ENCODE peak calls at places on chromosomes 5 and 9, in four cellular contexts. M, T, R and F are unnamed samples.

GRCh38 chr9:33263131-33263935 is 1.2 kb downstream of the BAG1 start:
- DNase-seq in R (no peak), M (peak), T (peak), F (no peak)

GRCh38 chr9:95715911-95716435 is 159.5 kb upstream of the ERCC6L2 start:
- DNase-seq in M (no peak), T (no peak), R (no peak), F (no peak)

GRCh38 chr9:19689324-19690087 is 99.3 kb downstream of the SLC24A2 start:
- DNase-seq in T (peak), R (no peak), M (no peak), F (no peak)

GRCh38 chr9:89482056-89482784 is 15.7 kb downstream of the SEMA4D start:
- DNase-seq in R (no peak), T (no peak), M (no peak), F (no peak)

GRCh38 chr5:129664336-129664937 is 83.5 kb upstream of the MINAR2 start:
- DNase-seq in R (peak), T (peak), M (peak), F (peak)

GRCh38 chr5:174371600-174372094 is 326.1 kb downstream of the NSG2 start:
- DNase-seq in M (no peak), T (no peak), R (peak), F (no peak)

GRCh38 chr5:10666531-10667305 is 94.3 kb downstream of the DAP start:
- DNase-seq in T (no peak), R (no peak), M (no peak), F (no peak)

GRCh38 chr5:2669259-2669658 is 82.2 kb downstream of the IRX2 start:
- DNase-seq in M (no peak), T (no peak), R (no peak), F (no peak)

GRCh38 chr9:129143461-129143927 is 32.3 kb downstream of the PTPA start:
- DNase-seq in R (no peak), T (peak), M (peak), F (no peak)

GRCh38 chr9:136943291-136944093 is 1.0 kb downstream of the FBXW5 start:
- DNase-seq in R (no peak), M (peak), T (peak), F (no peak)

GRCh38 chr5:78757269-78758053 is 108.9 kb upstream of the LHFPL2 start:
- DNase-seq in T (peak), M (no peak), R (peak), F (no peak)

GRCh38 chr9:126453156-126453963 is 126.7 kb downstream of the MVB12B start:
- DNase-seq in M (no peak), T (no peak), R (no peak), F (no peak)

GRCh38 chr5:89213584-89213983 is 330.6 kb upstream of the MEF2C start:
- DNase-seq in M (no peak), R (no peak), T (peak), F (peak)

GRCh38 chr5:305459-305858 is 16.1 kb upstream of the AHRR start:
- DNase-seq in M (no peak), T (no peak), R (no peak), F (peak)

GRCh38 chr9:137575382-137575724 is 3.4 kb downstream of the DPH7 start:
- DNase-seq in M (peak), T (no peak), R (no peak), F (no peak)

GRCh38 chr5:87121315-87122170 is 146.1 kb upstream of the RASA1 start:
- DNase-seq in R (peak), T (peak), M (peak), F (no peak)

GRCh38 chr5:147190236-147190815 is 44.5 kb upstream of the STK32A start:
- DNase-seq in R (no peak), M (no peak), T (peak), F (no peak)

GRCh38 chr9:97364769-97365490 is 47.0 kb upstream of the TDRD7 start:
- DNase-seq in R (no peak), M (no peak), T (no peak), F (peak)

GRCh38 chr9:95425910-95426551 is 90.7 kb downstream of the PTCH1 start:
- DNase-seq in R (peak), M (peak), T (no peak), F (peak)

GRCh38 chr5:166909040-166909439 is 1382.4 kb upstream of the WWC1 start:
- DNase-seq in T (peak), R (peak), M (no peak), F (peak)

GRCh38 chr5:10779592-10779991 is 18.6 kb upstream of the DAP start:
- DNase-seq in R (no peak), M (no peak), T (no peak), F (no peak)

GRCh38 chr9:114790521-114790920 is 15.3 kb downstream of the TNFSF15 start:
- DNase-seq in T (no peak), M (no peak), R (no peak), F (no peak)

GRCh38 chr9:136093331-136093986 is 1.6 kb downstream of the NACC2 start:
- DNase-seq in R (peak), T (no peak), M (no peak), F (peak)

GRCh38 chr9:79325501-79325900 is 246.3 kb upstream of the TLE4 start:
- DNase-seq in T (no peak), R (no peak), M (no peak), F (no peak)

GRCh38 chr5:123545506-123545905 is 33.5 kb downstream of the CSNK1G3 start:
- DNase-seq in M (peak), R (peak), T (peak), F (peak)

GRCh38 chr9:109037946-109038345 is 24.6 kb upstream of the CTNNAL1 start:
- DNase-seq in T (no peak), M (no peak), R (no peak), F (no peak)

GRCh38 chr5:37247036-37247435 is 2.1 kb downstream of the CPLANE1 start:
- DNase-seq in T (no peak), R (no peak), M (no peak), F (no peak)

GRCh38 chr5:37249820-37250175 is 622 bp upstream of the CPLANE1 start:
- DNase-seq in R (no peak), M (no peak), T (no peak), F (no peak)

GRCh38 chr5:37248387-37248969 is 698 bp downstream of the CPLANE1 start:
- DNase-seq in R (peak), M (no peak), T (peak), F (peak)

GRCh38 chr5:37247496-37247895 is 1.7 kb downstream of the CPLANE1 start:
- DNase-seq in M (no peak), R (no peak), T (no peak), F (no peak)

GRCh38 chr5:37248970-37249819 is at the start of gene CPLANE1:
- DNase-seq in M (no peak), T (peak), R (peak), F (peak)
- TF ChIP-seq CTCF in M (no peak), T (peak), R (no peak), F (no peak)

DNA sequence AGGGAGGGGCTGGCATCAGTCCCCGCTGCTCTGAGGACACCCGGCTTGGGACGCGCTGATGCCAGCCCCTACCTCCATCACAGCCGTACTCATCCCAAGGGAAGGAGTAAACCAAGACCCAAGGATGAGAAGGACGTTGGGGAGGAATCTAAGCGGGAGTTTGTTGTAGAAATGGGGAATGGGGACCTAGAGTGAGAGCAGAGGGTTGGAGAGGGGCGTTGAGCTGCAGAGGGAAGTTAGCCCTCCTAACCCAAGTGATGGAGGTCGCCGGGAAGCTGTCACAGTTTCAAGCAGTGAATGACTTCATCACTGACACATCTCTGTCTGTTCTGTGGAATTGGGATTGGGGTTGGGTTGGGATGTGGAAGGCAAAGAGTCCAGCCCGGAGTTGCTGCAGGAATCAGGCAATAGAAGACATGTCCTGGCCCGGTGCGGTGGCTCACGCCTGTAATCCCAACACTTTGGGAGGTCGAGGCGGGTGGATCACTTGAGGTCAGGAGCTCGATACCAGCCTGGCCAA is 759 bp upstream of the SUSD1 start:
- DNase-seq in T (no peak), M (no peak), R (peak), F (no peak)
- H3K4me3 ChIP-seq in T (peak), M (no peak), R (peak), F (peak)

GRCh38 chr9:121784706-121785426 is 133.4 kb downstream of the DAB2IP start:
- DNase-seq in T (no peak), M (no peak), R (no peak), F (peak)
- TF ChIP-seq CTCF in T (no peak), M (no peak), R (no peak), F (peak)

DNA sequence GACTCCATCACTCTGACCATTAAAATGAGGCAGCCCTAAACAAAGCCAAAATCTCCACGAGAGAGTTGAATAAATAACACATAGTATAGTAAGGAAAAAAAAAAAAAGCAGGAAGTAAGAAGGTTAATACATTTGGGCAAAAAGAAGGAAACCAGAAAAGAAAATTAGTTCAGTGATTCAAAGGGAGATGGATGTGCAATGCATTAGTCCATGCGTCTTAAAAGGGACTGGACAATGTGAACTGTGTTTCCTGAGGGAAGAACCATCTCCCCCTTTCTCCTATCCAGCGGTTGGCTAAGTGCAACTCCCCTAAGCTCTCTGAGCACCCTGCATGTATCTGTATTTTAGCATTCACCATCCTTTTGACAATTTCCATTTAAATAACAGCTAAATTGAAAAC is 1.4 kb downstream of the ANKRA2 start:
- DNase-seq in T (peak), M (peak), R (no peak), F (no peak)
- H3K4me3 ChIP-seq in T (peak), M (peak), R (peak), F (peak)

DNA sequence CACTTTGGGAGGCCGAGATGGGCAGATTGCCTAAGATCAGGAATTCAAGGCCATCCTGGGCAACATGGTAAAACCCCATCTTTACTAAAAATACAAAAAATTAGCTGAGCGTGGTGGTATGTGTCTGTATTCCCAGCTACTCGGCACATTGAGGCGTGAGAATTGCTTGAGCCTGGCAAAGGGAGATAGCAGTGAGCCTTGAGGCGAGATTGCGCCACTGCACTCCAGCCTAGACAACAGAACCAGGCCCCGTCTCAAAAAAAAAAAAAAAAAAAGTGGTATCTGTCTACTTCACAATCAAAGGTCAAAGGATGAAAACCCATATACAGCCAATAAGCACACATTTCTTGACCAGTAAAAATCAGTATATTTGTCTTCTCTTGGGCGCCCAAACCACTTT is 728.5 kb upstream of the ADAMTS16 start:
- DNase-seq in R (no peak), T (no peak), M (no peak), F (no peak)
- TF ChIP-seq CTCF in R (no peak), T (no peak), M (no peak), F (peak)